ENCODE peak calls at places on chromosomes 2 and 18, in eight cellular contexts. A is AG08395; R is sciatic nerve; C is hypothalamus; P is amygdala; Z is adrenal gland; O is activated T-helper 1 cell treated with anti-CD3 and anti-CD28 coated beads, Interleukin-12 subunit alpha, Interleukin-12 subunit beta, Interleukin-2, Interleukin-4 antibody, amounts not matched to agents 30 ng/mL and 10 ng/mL and 1 ng/mL, durations not matched to agents 14 hours and 24 hours and 36 hours; Y is activated naive CD8-positive, alpha-beta T cell treated with anti-CD3 and anti-CD28 coated beads, Interleukin-2, amount 50 U/mL, for 24 hours. E is an unnamed sample.

GRCh38 chr18:9379118-9379517 is 44.5 kb downstream of the TWSG1 start:
- DNase-seq in Y (no peak), O (no peak), R (no peak), A (no peak), P (no peak), C (no peak), Z (no peak), E (no peak)

GRCh38 chr18:985301-985700 is 80.6 kb downstream of the ADCYAP1 start:
- DNase-seq in R (no peak), Z (peak), Y (no peak), O (no peak), C (no peak), A (no peak), P (no peak), E (no peak)

GRCh38 chr2:57760448-57760847 is 286.2 kb upstream of the VRK2 start:
- DNase-seq in C (no peak), A (no peak), P (no peak), O (no peak), Z (no peak), Y (no peak), R (no peak), E (no peak)

GRCh38 chr2:104863585-104864279 is 9.8 kb downstream of the POU3F3 start:
- DNase-seq in R (no peak), P (no peak), C (no peak), O (no peak), Z (no peak), Y (no peak), A (no peak), E (no peak)

GRCh38 chr2:62785810-62786593 is 80.5 kb downstream of the EHBP1 start:
- DNase-seq in A (peak), R (no peak), Y (no peak), C (no peak), O (no peak), P (no peak), Z (no peak), E (no peak)

GRCh38 chr2:188786368-188786781 is 187.8 kb upstream of the COL3A1 start:
- DNase-seq in A (peak), C (no peak), R (no peak), P (no peak), Y (no peak), Z (no peak), O (no peak), E (no peak)

GRCh38 chr2:29012211-29012681 is 31.1 kb downstream of the TOGARAM2 start:
- DNase-seq in Z (peak), C (no peak), A (no peak), O (no peak), R (no peak), Y (peak), P (no peak), E (peak)

GRCh38 chr2:37912056-37912455 is 13.0 kb upstream of the RMDN2 start:
- DNase-seq in Y (no peak), P (no peak), C (no peak), O (no peak), A (no peak), R (no peak), Z (no peak), E (no peak)

GRCh38 chr2:113198790-113199612 is 25.2 kb downstream of the PSD4 start:
- DNase-seq in A (peak), Y (peak), R (peak), C (peak), O (peak), P (peak), Z (peak), E (peak)

GRCh38 chr2:196233808-196234501 is 62.6 kb upstream of the STK17B start:
- DNase-seq in Y (no peak), Z (no peak), C (no peak), O (no peak), P (no peak), A (no peak), R (no peak), E (no peak)

GRCh38 chr18:31203086-31203793 is 40.6 kb upstream of the DSC1 start:
- DNase-seq in C (no peak), Z (no peak), R (no peak), A (no peak), P (no peak), O (no peak), Y (no peak), E (no peak)

GRCh38 chr2:217929757-217930707 is 72.8 kb downstream of the TNS1 start:
- DNase-seq in A (peak), P (no peak), C (no peak), R (no peak), Z (peak), O (no peak), Y (no peak), E (no peak)

GRCh38 chr2:116680537-116680936 is 1134.0 kb upstream of the DDX18 start:
- DNase-seq in A (no peak), Z (no peak), O (no peak), P (no peak), R (no peak), Y (no peak), C (no peak), E (no peak)

GRCh38 chr2:123652320-123652719 is 372.8 kb upstream of the CNTNAP5 start:
- DNase-seq in Y (no peak), O (no peak), Z (no peak), P (no peak), R (no peak), C (no peak), A (no peak), E (no peak)

GRCh38 chr2:195026261-195026660 is 630.8 kb upstream of the SLC39A10 start:
- DNase-seq in R (no peak), P (no peak), O (no peak), Z (no peak), Y (no peak), C (no peak), A (no peak), E (no peak)

GRCh38 chr18:55497825-55498403 is 90.1 kb downstream of the TCF4 start:
- DNase-seq in C (no peak), O (no peak), Z (no peak), P (no peak), R (no peak), A (no peak), Y (no peak), E (no peak)

GRCh38 chr2:38386377-38386776 is 9.3 kb upstream of the ATL2 start:
- DNase-seq in Z (no peak), P (no peak), A (no peak), Y (no peak), R (no peak), O (no peak), C (no peak), E (no peak)

GRCh38 chr2:85753525-85754312 is at the start of gene ATOH8:
- DNase-seq in R (peak), Z (peak), C (no peak), Y (peak), O (peak), A (peak), P (peak), E (peak)

GRCh38 chr2:203126971-203127370 is 111.8 kb upstream of the CYP20A1 start:
- DNase-seq in A (no peak), C (no peak), R (no peak), O (no peak), P (no peak), Y (no peak), Z (no peak), E (no peak)

GRCh38 chr2:235551965-235552364 is 58.1 kb downstream of the AGAP1 start:
- DNase-seq in A (peak), Y (no peak), P (peak), O (no peak), C (no peak), R (no peak), Z (peak), E (peak)

E was measured in substantia nigra.